ENCODE peak calls at places on chromosomes 13 and 19, in six cellular contexts. One of them, this sample, is unnamed.

GRCh38 chr13:41284512-41285288 is 21.3 kb upstream of the MTRF1 start:
- DNase-seq in ecto neural progenitor cell: no peak
- DNase-seq in effector memory CD8-positive, alpha-beta T cell: no peak
- DNase-seq in DMS53: peak
- DNase-seq in T-helper 2 cell: no peak
- DNase-seq in EL: peak
- DNase-seq in this sample: peak

GRCh38 chr13:108427355-108427754 is 157.8 kb downstream of the TNFSF13B start:
- DNase-seq in ecto neural progenitor cell: no peak
- DNase-seq in effector memory CD8-positive, alpha-beta T cell: no peak
- DNase-seq in DMS53: peak
- DNase-seq in T-helper 2 cell: no peak
- DNase-seq in EL: peak
- DNase-seq in this sample: no peak

GRCh38 chr19:927707-928401 is 2.0 kb downstream of the ARID3A start:
- DNase-seq in ecto neural progenitor cell: no peak
- DNase-seq in effector memory CD8-positive, alpha-beta T cell: no peak
- DNase-seq in DMS53: no peak
- DNase-seq in T-helper 2 cell: no peak
- DNase-seq in EL: no peak
- DNase-seq in this sample: no peak

GRCh38 chr13:31054632-31055031 is 107.1 kb downstream of the HSPH1 start:
- DNase-seq in ecto neural progenitor cell: no peak
- DNase-seq in effector memory CD8-positive, alpha-beta T cell: no peak
- DNase-seq in DMS53: no peak
- DNase-seq in T-helper 2 cell: no peak
- DNase-seq in EL: no peak
- DNase-seq in this sample: no peak

GRCh38 chr19:33726756-33727155 is 69.9 kb upstream of the KCTD15 start:
- DNase-seq in ecto neural progenitor cell: no peak
- DNase-seq in effector memory CD8-positive, alpha-beta T cell: no peak
- DNase-seq in DMS53: no peak
- DNase-seq in T-helper 2 cell: no peak
- DNase-seq in EL: no peak
- DNase-seq in this sample: no peak

GRCh38 chr13:21134475-21134874 is 41.9 kb downstream of the SKA3 start:
- DNase-seq in ecto neural progenitor cell: no peak
- DNase-seq in effector memory CD8-positive, alpha-beta T cell: no peak
- DNase-seq in DMS53: no peak
- DNase-seq in T-helper 2 cell: no peak
- DNase-seq in EL: no peak
- DNase-seq in this sample: no peak

GRCh38 chr19:16824658-16825311 is 4.4 kb upstream of the SIN3B start:
- DNase-seq in ecto neural progenitor cell: no peak
- DNase-seq in effector memory CD8-positive, alpha-beta T cell: no peak
- DNase-seq in DMS53: no peak
- DNase-seq in T-helper 2 cell: no peak
- DNase-seq in EL: peak
- DNase-seq in this sample: no peak

GRCh38 chr13:113393572-113394503 is 29.9 kb upstream of the GRTP1 start:
- DNase-seq in ecto neural progenitor cell: peak
- DNase-seq in effector memory CD8-positive, alpha-beta T cell: peak
- DNase-seq in DMS53: peak
- DNase-seq in T-helper 2 cell: peak
- DNase-seq in EL: peak
- DNase-seq in this sample: peak

GRCh38 chr19:5365905-5366304 is 25.3 kb upstream of the PTPRS start:
- DNase-seq in ecto neural progenitor cell: no peak
- DNase-seq in effector memory CD8-positive, alpha-beta T cell: no peak
- DNase-seq in DMS53: no peak
- DNase-seq in T-helper 2 cell: no peak
- DNase-seq in EL: no peak
- DNase-seq in this sample: no peak

GRCh38 chr19:38375748-38376147 is 1.4 kb downstream of the PSMD8 start:
- DNase-seq in ecto neural progenitor cell: peak
- DNase-seq in effector memory CD8-positive, alpha-beta T cell: no peak
- DNase-seq in DMS53: no peak
- DNase-seq in T-helper 2 cell: no peak
- DNase-seq in EL: peak
- DNase-seq in this sample: no peak

GRCh38 chr13:43787998-43788397 is 1.2 kb upstream of the ENOX1 start:
- DNase-seq in ecto neural progenitor cell: no peak
- DNase-seq in effector memory CD8-positive, alpha-beta T cell: no peak
- DNase-seq in DMS53: peak
- DNase-seq in T-helper 2 cell: no peak
- DNase-seq in EL: peak
- DNase-seq in this sample: peak

GRCh38 chr13:33262997-33263396 is 22.6 kb downstream of the STARD13 start:
- DNase-seq in ecto neural progenitor cell: no peak
- DNase-seq in effector memory CD8-positive, alpha-beta T cell: no peak
- DNase-seq in DMS53: peak
- DNase-seq in T-helper 2 cell: no peak
- DNase-seq in EL: no peak
- DNase-seq in this sample: no peak

GRCh38 chr13:31131470-31131961 is 30.2 kb downstream of the HSPH1 start:
- DNase-seq in ecto neural progenitor cell: no peak
- DNase-seq in effector memory CD8-positive, alpha-beta T cell: no peak
- DNase-seq in DMS53: peak
- DNase-seq in T-helper 2 cell: no peak
- DNase-seq in EL: no peak
- DNase-seq in this sample: no peak

GRCh38 chr19:15025237-15025636 is 24.0 kb upstream of the CASP14 start:
- DNase-seq in ecto neural progenitor cell: no peak
- DNase-seq in effector memory CD8-positive, alpha-beta T cell: no peak
- DNase-seq in DMS53: peak
- DNase-seq in T-helper 2 cell: no peak
- DNase-seq in EL: no peak
- DNase-seq in this sample: no peak